ENCODE peak calls at places on chromosomes 3 and 15, in eight cellular contexts. One of them, this sample, is unnamed.

GRCh38 chr3:153130312-153130977 is 31.6 kb upstream of the RAP2B start:
- DNase-seq in CD4-positive, alpha-beta memory T cell: no peak
- DNase-seq in DMS 273 treated with DMSO at 0.1 percent for 48 hours: no peak
- DNase-seq in CD8-positive, alpha-beta T cell: no peak
- DNase-seq in NCI-H510A treated with DMSO at 0.1 percent for 48 hours: no peak
- DNase-seq in cardiac muscle cell: peak
- DNase-seq in T47D: no peak
- DNase-seq in uterus: no peak
- DNase-seq in this sample: no peak

GRCh38 chr3:154584041-154584440 is 154.1 kb upstream of the GPR149 start:
- DNase-seq in CD4-positive, alpha-beta memory T cell: no peak
- DNase-seq in DMS 273 treated with DMSO at 0.1 percent for 48 hours: no peak
- DNase-seq in CD8-positive, alpha-beta T cell: no peak
- DNase-seq in NCI-H510A treated with DMSO at 0.1 percent for 48 hours: no peak
- DNase-seq in cardiac muscle cell: no peak
- DNase-seq in T47D: peak
- DNase-seq in uterus: no peak
- DNase-seq in this sample: no peak

GRCh38 chr15:69794643-69795461 is 302.9 kb downstream of the TLE3 start:
- DNase-seq in CD4-positive, alpha-beta memory T cell: no peak
- DNase-seq in DMS 273 treated with DMSO at 0.1 percent for 48 hours: no peak
- DNase-seq in CD8-positive, alpha-beta T cell: no peak
- DNase-seq in NCI-H510A treated with DMSO at 0.1 percent for 48 hours: no peak
- DNase-seq in cardiac muscle cell: peak
- DNase-seq in T47D: peak
- DNase-seq in uterus: peak
- DNase-seq in this sample: no peak

GRCh38 chr15:71588746-71589145 is 221.6 kb upstream of the NR2E3 start:
- DNase-seq in CD4-positive, alpha-beta memory T cell: no peak
- DNase-seq in DMS 273 treated with DMSO at 0.1 percent for 48 hours: no peak
- DNase-seq in CD8-positive, alpha-beta T cell: no peak
- DNase-seq in NCI-H510A treated with DMSO at 0.1 percent for 48 hours: no peak
- DNase-seq in cardiac muscle cell: peak
- DNase-seq in T47D: no peak
- DNase-seq in uterus: no peak
- DNase-seq in this sample: no peak

GRCh38 chr3:87426916-87427315 is 150.5 kb upstream of the POU1F1 start:
- DNase-seq in CD4-positive, alpha-beta memory T cell: no peak
- DNase-seq in DMS 273 treated with DMSO at 0.1 percent for 48 hours: no peak
- DNase-seq in CD8-positive, alpha-beta T cell: no peak
- DNase-seq in NCI-H510A treated with DMSO at 0.1 percent for 48 hours: no peak
- DNase-seq in cardiac muscle cell: no peak
- DNase-seq in T47D: no peak
- DNase-seq in uterus: no peak
- DNase-seq in this sample: no peak

GRCh38 chr3:17810759-17811158 is 68.3 kb upstream of the TBC1D5 start:
- DNase-seq in CD4-positive, alpha-beta memory T cell: no peak
- DNase-seq in DMS 273 treated with DMSO at 0.1 percent for 48 hours: no peak
- DNase-seq in CD8-positive, alpha-beta T cell: no peak
- DNase-seq in NCI-H510A treated with DMSO at 0.1 percent for 48 hours: no peak
- DNase-seq in cardiac muscle cell: peak
- DNase-seq in T47D: peak
- DNase-seq in uterus: no peak
- DNase-seq in this sample: no peak

GRCh38 chr3:86914651-86915050 is 76.3 kb downstream of the VGLL3 start:
- DNase-seq in CD4-positive, alpha-beta memory T cell: no peak
- DNase-seq in DMS 273 treated with DMSO at 0.1 percent for 48 hours: no peak
- DNase-seq in CD8-positive, alpha-beta T cell: no peak
- DNase-seq in NCI-H510A treated with DMSO at 0.1 percent for 48 hours: no peak
- DNase-seq in cardiac muscle cell: no peak
- DNase-seq in T47D: no peak
- DNase-seq in uterus: no peak
- DNase-seq in this sample: no peak

GRCh38 chr15:43966646-43967045 is 139.8 kb downstream of the WDR76 start:
- DNase-seq in CD4-positive, alpha-beta memory T cell: no peak
- DNase-seq in DMS 273 treated with DMSO at 0.1 percent for 48 hours: no peak
- DNase-seq in CD8-positive, alpha-beta T cell: no peak
- DNase-seq in NCI-H510A treated with DMSO at 0.1 percent for 48 hours: no peak
- DNase-seq in cardiac muscle cell: no peak
- DNase-seq in T47D: no peak
- DNase-seq in uterus: no peak
- DNase-seq in this sample: no peak

GRCh38 chr3:105829879-105830622 is 38.8 kb downstream of the CBLB start:
- DNase-seq in CD4-positive, alpha-beta memory T cell: peak
- DNase-seq in DMS 273 treated with DMSO at 0.1 percent for 48 hours: no peak
- DNase-seq in CD8-positive, alpha-beta T cell: no peak
- DNase-seq in NCI-H510A treated with DMSO at 0.1 percent for 48 hours: no peak
- DNase-seq in cardiac muscle cell: peak
- DNase-seq in T47D: no peak
- DNase-seq in uterus: no peak
- DNase-seq in this sample: no peak

GRCh38 chr3:48468329-48468731 is 21.8 kb downstream of the ATRIP start:
- DNase-seq in CD4-positive, alpha-beta memory T cell: no peak
- DNase-seq in DMS 273 treated with DMSO at 0.1 percent for 48 hours: no peak
- DNase-seq in CD8-positive, alpha-beta T cell: no peak
- DNase-seq in NCI-H510A treated with DMSO at 0.1 percent for 48 hours: no peak
- DNase-seq in cardiac muscle cell: no peak
- DNase-seq in T47D: no peak
- DNase-seq in uterus: no peak
- DNase-seq in this sample: no peak

This sample was measured in T follicular helper cell.